ENCODE peak calls at places on chromosome 3, in five cellular contexts. One of them, this sample, is unnamed.

GRCh38 chr3:12405432-12406272 is 78.6 kb upstream of the TSEN2 start:
- DNase-seq in GM23248: peak
- DNase-seq in body of pancreas: peak
- DNase-seq in stomach: peak
- DNase-seq in thyroid gland: peak
- DNase-seq in this sample: no peak

GRCh38 chr3:127157181-127157828 is 35.6 kb upstream of the PRR23E start:
- DNase-seq in GM23248: no peak
- DNase-seq in body of pancreas: no peak
- DNase-seq in stomach: no peak
- DNase-seq in thyroid gland: no peak
- DNase-seq in this sample: no peak

GRCh38 chr3:157290761-157291160 is 130.8 kb upstream of the CCNL1 start:
- DNase-seq in GM23248: peak
- DNase-seq in body of pancreas: no peak
- DNase-seq in stomach: no peak
- DNase-seq in thyroid gland: no peak
- DNase-seq in this sample: no peak

GRCh38 chr3:192237992-192238608 is 489.2 kb downstream of the FGF12 start:
- DNase-seq in GM23248: no peak
- DNase-seq in body of pancreas: no peak
- DNase-seq in stomach: no peak
- DNase-seq in thyroid gland: peak
- DNase-seq in this sample: no peak

GRCh38 chr3:99753268-99753975 is 64.2 kb upstream of the CMSS1 start:
- DNase-seq in GM23248: peak
- DNase-seq in body of pancreas: peak
- DNase-seq in stomach: no peak
- DNase-seq in thyroid gland: peak
- DNase-seq in this sample: no peak

GRCh38 chr3:169497567-169498257 is 165.8 kb downstream of the MECOM start:
- DNase-seq in GM23248: no peak
- DNase-seq in body of pancreas: no peak
- DNase-seq in stomach: no peak
- DNase-seq in thyroid gland: no peak
- DNase-seq in this sample: no peak

GRCh38 chr3:101638262-101638745 is 38.6 kb downstream of the ZBTB11 start:
- DNase-seq in GM23248: no peak
- DNase-seq in body of pancreas: no peak
- DNase-seq in stomach: no peak
- DNase-seq in thyroid gland: no peak
- DNase-seq in this sample: no peak

GRCh38 chr3:117699058-117699457 is 989.5 kb downstream of the TUSC7 start:
- DNase-seq in GM23248: no peak
- DNase-seq in body of pancreas: no peak
- DNase-seq in stomach: no peak
- DNase-seq in thyroid gland: no peak
- DNase-seq in this sample: no peak

GRCh38 chr3:170494766-170495165 is 76.1 kb downstream of the CLDN11 start:
- DNase-seq in GM23248: peak
- DNase-seq in body of pancreas: no peak
- DNase-seq in stomach: no peak
- DNase-seq in thyroid gland: no peak
- DNase-seq in this sample: no peak

GRCh38 chr3:15286022-15286421 is 46.4 kb downstream of the SH3BP5 start:
- DNase-seq in GM23248: no peak
- DNase-seq in body of pancreas: no peak
- DNase-seq in stomach: no peak
- DNase-seq in thyroid gland: no peak
- DNase-seq in this sample: no peak

GRCh38 chr3:58696093-58696492 is 29.5 kb upstream of the FAM3D start:
- DNase-seq in GM23248: no peak
- DNase-seq in body of pancreas: no peak
- DNase-seq in stomach: peak
- DNase-seq in thyroid gland: peak
- DNase-seq in this sample: no peak

GRCh38 chr3:117184574-117184973 is 475.0 kb downstream of the TUSC7 start:
- DNase-seq in GM23248: peak
- DNase-seq in body of pancreas: no peak
- DNase-seq in stomach: no peak
- DNase-seq in thyroid gland: no peak
- DNase-seq in this sample: no peak

GRCh38 chr3:46284981-46285683 is 42.9 kb downstream of the CCR3 start:
- DNase-seq in GM23248: no peak
- DNase-seq in body of pancreas: peak
- DNase-seq in stomach: no peak
- DNase-seq in thyroid gland: no peak
- DNase-seq in this sample: no peak

GRCh38 chr3:192063570-192063969 is 602.6 kb downstream of the PYDC2 start:
- DNase-seq in GM23248: no peak
- DNase-seq in body of pancreas: no peak
- DNase-seq in stomach: no peak
- DNase-seq in thyroid gland: no peak
- DNase-seq in this sample: no peak

GRCh38 chr3:4224331-4224730 is 78.8 kb upstream of the SETMAR start:
- DNase-seq in GM23248: no peak
- DNase-seq in body of pancreas: no peak
- DNase-seq in stomach: no peak
- DNase-seq in thyroid gland: no peak
- DNase-seq in this sample: no peak

GRCh38 chr3:182238141-182238540 is 526.4 kb downstream of the SOX2 start:
- DNase-seq in GM23248: no peak
- DNase-seq in body of pancreas: no peak
- DNase-seq in stomach: no peak
- DNase-seq in thyroid gland: no peak
- DNase-seq in this sample: peak
- H3K27ac ChIP-seq in GM23248: no peak
- H3K27ac ChIP-seq in body of pancreas: no peak
- H3K27ac ChIP-seq in stomach: no peak
- H3K27ac ChIP-seq in thyroid gland: no peak
- H3K27ac ChIP-seq in this sample: peak

DNA sequence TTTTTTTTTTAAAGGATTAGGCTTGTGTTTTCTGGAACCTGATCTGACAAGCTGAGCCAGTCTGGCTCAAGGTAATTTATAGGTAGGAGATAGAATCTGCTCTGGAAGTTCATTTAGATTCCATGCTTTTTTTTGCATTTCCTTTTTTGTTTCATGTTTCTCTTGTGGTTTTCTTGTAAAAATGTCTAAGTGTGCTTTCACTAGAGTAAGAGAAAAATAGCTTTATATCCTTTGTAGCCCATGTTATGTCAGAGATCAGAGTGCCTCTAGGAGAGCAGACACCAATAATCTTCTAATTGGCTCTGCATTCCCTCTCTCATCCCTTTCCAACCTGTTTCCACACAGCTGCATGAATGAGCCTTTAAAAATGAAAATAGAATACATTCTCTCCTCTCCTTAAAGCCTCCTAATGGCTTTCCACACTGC is 389.8 kb upstream of the KCNMB2 start:
- DNase-seq in GM23248: no peak
- DNase-seq in body of pancreas: no peak
- DNase-seq in stomach: no peak
- DNase-seq in thyroid gland: no peak
- DNase-seq in this sample: no peak
- H3K27ac ChIP-seq in GM23248: no peak
- H3K27ac ChIP-seq in body of pancreas: no peak
- H3K27ac ChIP-seq in stomach: no peak
- H3K27ac ChIP-seq in thyroid gland: no peak
- H3K27ac ChIP-seq in this sample: no peak

GRCh38 chr3:141915016-141915415 is 38.6 kb downstream of the ATP1B3 start:
- DNase-seq in GM23248: peak
- DNase-seq in body of pancreas: no peak
- DNase-seq in stomach: no peak
- DNase-seq in thyroid gland: no peak
- DNase-seq in this sample: no peak

GRCh38 chr3:141914311-141914710 is 37.9 kb downstream of the ATP1B3 start:
- DNase-seq in GM23248: no peak
- DNase-seq in body of pancreas: no peak
- DNase-seq in stomach: no peak
- DNase-seq in thyroid gland: no peak
- DNase-seq in this sample: no peak

GRCh38 chr3:141909408-141909807 is 33.0 kb downstream of the ATP1B3 start:
- DNase-seq in GM23248: no peak
- DNase-seq in body of pancreas: no peak
- DNase-seq in stomach: no peak
- DNase-seq in thyroid gland: no peak
- DNase-seq in this sample: no peak

GRCh38 chr3:141915766-141916165 is 39.3 kb downstream of the ATP1B3 start:
- DNase-seq in GM23248: no peak
- DNase-seq in body of pancreas: no peak
- DNase-seq in stomach: no peak
- DNase-seq in thyroid gland: no peak
- DNase-seq in this sample: no peak

GRCh38 chr3:141913150-141913811 is 36.8 kb downstream of the ATP1B3 start:
- DNase-seq in GM23248: peak
- DNase-seq in body of pancreas: peak
- DNase-seq in stomach: no peak
- DNase-seq in thyroid gland: peak
- DNase-seq in this sample: no peak
- H3K27ac ChIP-seq in GM23248: no peak
- H3K27ac ChIP-seq in body of pancreas: no peak
- H3K27ac ChIP-seq in stomach: no peak
- H3K27ac ChIP-seq in thyroid gland: no peak
- H3K27ac ChIP-seq in this sample: no peak

GRCh38 chr3:153172796-153173757 is 11.1 kb downstream of the RAP2B start:
- DNase-seq in GM23248: no peak
- DNase-seq in body of pancreas: no peak
- DNase-seq in stomach: no peak
- DNase-seq in thyroid gland: no peak
- DNase-seq in this sample: no peak
- H3K27ac ChIP-seq in GM23248: no peak
- H3K27ac ChIP-seq in body of pancreas: no peak
- H3K27ac ChIP-seq in stomach: no peak
- H3K27ac ChIP-seq in thyroid gland: no peak
- H3K27ac ChIP-seq in this sample: no peak

This sample was measured in substantia nigra.